ENCODE peak calls at places on chromosomes 2 and 18, in eight cellular contexts. One of them, this sample, is unnamed.

GRCh38 chr2:2226326-2226725 is 104.7 kb downstream of the MYT1L start:
- DNase-seq in heart left ventricle: no peak
- DNase-seq in stimulated activated CD4-positive, alpha-beta T cell treated with anti-CD3 and anti-CD28 coated beads, Interleukin-15, amount 100 ng/mL, for 1 hour: no peak
- DNase-seq in SHP77: no peak
- DNase-seq in H4: no peak
- DNase-seq in psoas muscle: no peak
- DNase-seq in hippocampal formation: no peak
- DNase-seq in hepatic stellate cell: no peak
- DNase-seq in this sample: no peak

GRCh38 chr2:96225016-96225533 is 16.4 kb upstream of the STARD7 start:
- DNase-seq in heart left ventricle: no peak
- DNase-seq in stimulated activated CD4-positive, alpha-beta T cell treated with anti-CD3 and anti-CD28 coated beads, Interleukin-15, amount 100 ng/mL, for 1 hour: no peak
- DNase-seq in SHP77: no peak
- DNase-seq in H4: no peak
- DNase-seq in psoas muscle: no peak
- DNase-seq in hippocampal formation: no peak
- DNase-seq in hepatic stellate cell: no peak
- DNase-seq in this sample: no peak

GRCh38 chr2:9990735-9991134 is 39.2 kb downstream of the GRHL1 start:
- DNase-seq in heart left ventricle: peak
- DNase-seq in stimulated activated CD4-positive, alpha-beta T cell treated with anti-CD3 and anti-CD28 coated beads, Interleukin-15, amount 100 ng/mL, for 1 hour: no peak
- DNase-seq in SHP77: no peak
- DNase-seq in H4: no peak
- DNase-seq in psoas muscle: no peak
- DNase-seq in hippocampal formation: no peak
- DNase-seq in hepatic stellate cell: no peak
- DNase-seq in this sample: peak

GRCh38 chr2:74333175-74333574 is 10.0 kb downstream of the SLC4A5 start:
- DNase-seq in heart left ventricle: no peak
- DNase-seq in stimulated activated CD4-positive, alpha-beta T cell treated with anti-CD3 and anti-CD28 coated beads, Interleukin-15, amount 100 ng/mL, for 1 hour: no peak
- DNase-seq in SHP77: peak
- DNase-seq in H4: no peak
- DNase-seq in psoas muscle: no peak
- DNase-seq in hippocampal formation: no peak
- DNase-seq in hepatic stellate cell: peak
- DNase-seq in this sample: no peak

GRCh38 chr2:101361519-101361918 is 25.8 kb downstream of the CREG2 start:
- DNase-seq in heart left ventricle: no peak
- DNase-seq in stimulated activated CD4-positive, alpha-beta T cell treated with anti-CD3 and anti-CD28 coated beads, Interleukin-15, amount 100 ng/mL, for 1 hour: no peak
- DNase-seq in SHP77: no peak
- DNase-seq in H4: no peak
- DNase-seq in psoas muscle: no peak
- DNase-seq in hippocampal formation: no peak
- DNase-seq in hepatic stellate cell: no peak
- DNase-seq in this sample: no peak

GRCh38 chr18:75074196-75075015 is 134.5 kb downstream of the PTGR3 start:
- DNase-seq in heart left ventricle: no peak
- DNase-seq in stimulated activated CD4-positive, alpha-beta T cell treated with anti-CD3 and anti-CD28 coated beads, Interleukin-15, amount 100 ng/mL, for 1 hour: no peak
- DNase-seq in SHP77: no peak
- DNase-seq in H4: no peak
- DNase-seq in psoas muscle: no peak
- DNase-seq in hippocampal formation: no peak
- DNase-seq in hepatic stellate cell: no peak
- DNase-seq in this sample: no peak

GRCh38 chr2:233351423-233351822 is 2.9 kb upstream of the DGKD start:
- DNase-seq in heart left ventricle: no peak
- DNase-seq in stimulated activated CD4-positive, alpha-beta T cell treated with anti-CD3 and anti-CD28 coated beads, Interleukin-15, amount 100 ng/mL, for 1 hour: no peak
- DNase-seq in SHP77: no peak
- DNase-seq in H4: peak
- DNase-seq in psoas muscle: no peak
- DNase-seq in hippocampal formation: no peak
- DNase-seq in hepatic stellate cell: no peak
- DNase-seq in this sample: no peak

GRCh38 chr2:215722125-215722524 is 286.3 kb upstream of the FN1 start:
- DNase-seq in heart left ventricle: no peak
- DNase-seq in stimulated activated CD4-positive, alpha-beta T cell treated with anti-CD3 and anti-CD28 coated beads, Interleukin-15, amount 100 ng/mL, for 1 hour: no peak
- DNase-seq in SHP77: no peak
- DNase-seq in H4: no peak
- DNase-seq in psoas muscle: no peak
- DNase-seq in hippocampal formation: no peak
- DNase-seq in hepatic stellate cell: no peak
- DNase-seq in this sample: no peak

GRCh38 chr2:32772623-32773221 is 144.9 kb downstream of the TTC27 start:
- DNase-seq in heart left ventricle: no peak
- DNase-seq in stimulated activated CD4-positive, alpha-beta T cell treated with anti-CD3 and anti-CD28 coated beads, Interleukin-15, amount 100 ng/mL, for 1 hour: no peak
- DNase-seq in SHP77: peak
- DNase-seq in H4: peak
- DNase-seq in psoas muscle: no peak
- DNase-seq in hippocampal formation: peak
- DNase-seq in hepatic stellate cell: peak
- DNase-seq in this sample: no peak

GRCh38 chr2:105373344-105373781 is 25.5 kb downstream of the FHL2 start:
- DNase-seq in heart left ventricle: peak
- DNase-seq in stimulated activated CD4-positive, alpha-beta T cell treated with anti-CD3 and anti-CD28 coated beads, Interleukin-15, amount 100 ng/mL, for 1 hour: no peak
- DNase-seq in SHP77: no peak
- DNase-seq in H4: no peak
- DNase-seq in psoas muscle: peak
- DNase-seq in hippocampal formation: no peak
- DNase-seq in hepatic stellate cell: no peak
- DNase-seq in this sample: peak

GRCh38 chr2:181738074-181738473 is 57.8 kb upstream of the NEUROD1 start:
- DNase-seq in heart left ventricle: no peak
- DNase-seq in stimulated activated CD4-positive, alpha-beta T cell treated with anti-CD3 and anti-CD28 coated beads, Interleukin-15, amount 100 ng/mL, for 1 hour: no peak
- DNase-seq in SHP77: no peak
- DNase-seq in H4: peak
- DNase-seq in psoas muscle: no peak
- DNase-seq in hippocampal formation: no peak
- DNase-seq in hepatic stellate cell: no peak
- DNase-seq in this sample: no peak

GRCh38 chr2:99340669-99341236 is 3.6 kb downstream of the EIF5B start:
- DNase-seq in heart left ventricle: no peak
- DNase-seq in stimulated activated CD4-positive, alpha-beta T cell treated with anti-CD3 and anti-CD28 coated beads, Interleukin-15, amount 100 ng/mL, for 1 hour: no peak
- DNase-seq in SHP77: no peak
- DNase-seq in H4: no peak
- DNase-seq in psoas muscle: no peak
- DNase-seq in hippocampal formation: no peak
- DNase-seq in hepatic stellate cell: no peak
- DNase-seq in this sample: no peak

GRCh38 chr2:46855805-46856204 is 59.8 kb downstream of the MCFD2 start:
- DNase-seq in heart left ventricle: no peak
- DNase-seq in stimulated activated CD4-positive, alpha-beta T cell treated with anti-CD3 and anti-CD28 coated beads, Interleukin-15, amount 100 ng/mL, for 1 hour: no peak
- DNase-seq in SHP77: no peak
- DNase-seq in H4: no peak
- DNase-seq in psoas muscle: no peak
- DNase-seq in hippocampal formation: no peak
- DNase-seq in hepatic stellate cell: no peak
- DNase-seq in this sample: no peak

GRCh38 chr2:28381225-28382180 is 11.2 kb upstream of the FOSL2 start:
- DNase-seq in heart left ventricle: no peak
- DNase-seq in stimulated activated CD4-positive, alpha-beta T cell treated with anti-CD3 and anti-CD28 coated beads, Interleukin-15, amount 100 ng/mL, for 1 hour: no peak
- DNase-seq in SHP77: no peak
- DNase-seq in H4: no peak
- DNase-seq in psoas muscle: peak
- DNase-seq in hippocampal formation: no peak
- DNase-seq in hepatic stellate cell: no peak
- DNase-seq in this sample: no peak